ENCODE peak calls at places on chromosomes 7 and 10, in six cellular contexts. A is Daoy; E is stimulated activated CD4-positive, alpha-beta T cell treated with anti-CD3 and anti-CD28 coated beads, TNF-alpha, amount 100 ng/mL, for 24 hours; R is KG1; M is NCI-H748 treated with DMSO at 0.1 percent for 48 hours; Z is Right ventricle myocardium superior. S is an unnamed sample.

GRCh38 chr10:132656283-132657126 is 118.9 kb downstream of the INPP5A start:
- DNase-seq in A (no peak), E (no peak), R (no peak), M (no peak), Z (peak), S (no peak)

GRCh38 chr7:2042650-2043049 is 190.1 kb downstream of the MAD1L1 start:
- DNase-seq in A (no peak), E (no peak), R (no peak), M (no peak), Z (peak), S (no peak)

GRCh38 chr7:115763347-115763746 is 267.2 kb downstream of the TFEC start:
- DNase-seq in A (no peak), E (no peak), R (no peak), M (no peak), Z (no peak), S (no peak)

GRCh38 chr10:33377658-33378025 is 43.2 kb upstream of the NRP1 start:
- DNase-seq in A (peak), E (no peak), R (no peak), M (no peak), Z (no peak), S (no peak)

GRCh38 chr7:155935005-155935557 is 122.8 kb upstream of the SHH start:
- DNase-seq in A (no peak), E (no peak), R (no peak), M (no peak), Z (no peak), S (no peak)

GRCh38 chr10:70221030-70221429 is 12.2 kb downstream of the PPA1 start:
- DNase-seq in A (no peak), E (no peak), R (no peak), M (no peak), Z (no peak), S (no peak)

GRCh38 chr7:97859606-97860204 is 12.5 kb downstream of the ASNS start:
- DNase-seq in A (no peak), E (no peak), R (no peak), M (no peak), Z (no peak), S (no peak)

GRCh38 chr7:18420176-18420575 is 75.4 kb upstream of the HDAC9 start:
- DNase-seq in A (no peak), E (no peak), R (no peak), M (no peak), Z (no peak), S (no peak)

GRCh38 chr10:60572511-60573194 is 183.0 kb upstream of the ANK3 start:
- DNase-seq in A (peak), E (peak), R (no peak), M (peak), Z (no peak), S (no peak)

GRCh38 chr7:88090233-88090632 is 129.6 kb downstream of the SRI start:
- DNase-seq in A (no peak), E (no peak), R (no peak), M (no peak), Z (no peak), S (no peak)

GRCh38 chr10:69413221-69413865 is 3.4 kb downstream of the TACR2 start:
- DNase-seq in A (peak), E (no peak), R (peak), M (peak), Z (peak), S (peak)

S was measured in heart left ventricle.